ENCODE peak calls at places on chromosome 14, in five cellular contexts. B is activated gamma-delta T cell; P is activated CD8-positive, alpha-beta memory T cell treated with anti-CD3 and anti-CD28 coated beads, Interleukin-2, amount 10 ng/mL, durations not matched to agents 7 days and 5 days; K is stimulated activated CD4-positive, alpha-beta T cell treated with anti-CD3 and anti-CD28 coated beads, Interleukin-2, amount 100 ng/mL, for 48 hours; E is amygdala. C is an unnamed sample.
A peak's percentile ranks its signal among the peaks of the same experiment; 100 is the strongest.

GRCh38 chr14:74290415-74290814 is 12.3 kb downstream of the ABCD4 start:
- DNase-seq in E (no peak), K (no peak), B (no peak), P (no peak), C (no peak)

GRCh38 chr14:24067133-24068082 is 4.0 kb upstream of the CPNE6 start:
- DNase-seq in E (no peak), K (no peak), P (no peak), B (no peak), C (no peak)

GRCh38 chr14:104120281-104120741 is 18.1 kb upstream of the KIF26A start:
- DNase-seq in B (no peak), P (no peak), E (no peak), K (no peak), C (no peak)

GRCh38 chr14:51780741-51781140 is 79.7 kb upstream of the GNG2 start:
- DNase-seq in K (no peak), B (no peak), P (no peak), E (no peak), C (no peak)

GRCh38 chr14:90600619-90601018 is 203.8 kb downstream of the CALM1 start:
- DNase-seq in E (no peak), B (no peak), K (no peak), P (no peak), C (no peak)

GRCh38 chr14:25400607-25401206 is 350.8 kb upstream of the STXBP6 start:
- DNase-seq in B (no peak), P (peak; percentile 52), K (peak; percentile 20), E (no peak), C (peak; percentile 33)

GRCh38 chr14:59133202-59133601 is 55.3 kb upstream of the DAAM1 start:
- DNase-seq in K (no peak), E (no peak), P (no peak), B (no peak), C (no peak)

GRCh38 chr14:101905614-101906013 is 58.8 kb upstream of the DYNC1H1 start:
- DNase-seq in K (no peak), B (no peak), E (no peak), P (no peak), C (no peak)

GRCh38 chr14:44339256-44339655 is 167.8 kb downstream of the FSCB start:
- DNase-seq in B (no peak), E (no peak), K (no peak), P (no peak), C (no peak)